ENCODE peak calls at places on chromosome 12, in ten cellular contexts. C is GM03348; X is Right ventricle myocardium superior; U is amygdala; N is NCI-H2227 treated with DMSO at 0.1 percent for 48 hours; E is AG10803; Y is activated naive CD8-positive, alpha-beta T cell treated with anti-CD3 and anti-CD28 coated beads for 36 hours; T is Caki2; A is posterior vena cava; H is OCI-M1. J is an unnamed sample.

GRCh38 chr12:116160196-116160595 is 117.3 kb downstream of the MED13L start:
- DNase-seq in C (no peak), X (no peak), U (no peak), N (no peak), E (peak), Y (no peak), T (peak), A (no peak), H (no peak), J (no peak)

GRCh38 chr12:58346032-58346632 is 404.8 kb downstream of the ATP23 start:
- DNase-seq in C (peak), X (no peak), U (no peak), N (peak), E (peak), Y (no peak), T (peak), A (no peak), H (peak), J (no peak)

GRCh38 chr12:78376257-78376656 is 488.3 kb upstream of the SYT1 start:
- DNase-seq in C (peak), X (no peak), U (no peak), N (no peak), E (peak), Y (no peak), T (no peak), A (no peak), H (no peak), J (no peak)

GRCh38 chr12:90970471-90970870 is 15.5 kb upstream of the CCER1 start:
- DNase-seq in C (no peak), X (no peak), U (no peak), N (no peak), E (no peak), Y (no peak), T (no peak), A (no peak), H (no peak), J (no peak)

GRCh38 chr12:103331643-103332042 is 164.1 kb downstream of the C12orf42 start:
- DNase-seq in C (no peak), X (no peak), U (no peak), N (no peak), E (no peak), Y (no peak), T (no peak), A (no peak), H (peak), J (no peak)

GRCh38 chr12:15717940-15718567 is 71.1 kb downstream of the EPS8 start:
- DNase-seq in C (no peak), X (no peak), U (no peak), N (no peak), E (no peak), Y (no peak), T (no peak), A (no peak), H (no peak), J (no peak)

GRCh38 chr12:45303955-45304354 is 88.1 kb downstream of the ANO6 start:
- DNase-seq in C (no peak), X (no peak), U (no peak), N (no peak), E (peak), Y (no peak), T (no peak), A (no peak), H (no peak), J (no peak)

GRCh38 chr12:127565241-127565640 is 701.7 kb upstream of the TMEM132C start:
- DNase-seq in C (no peak), X (no peak), U (no peak), N (no peak), E (no peak), Y (no peak), T (no peak), A (no peak), H (no peak), J (no peak)

GRCh38 chr12:7241404-7242005 is 52.0 kb downstream of the PEX5 start:
- DNase-seq in C (peak), X (no peak), U (no peak), N (no peak), E (peak), Y (no peak), T (no peak), A (no peak), H (peak), J (no peak)

GRCh38 chr12:55996715-55997534 is at the start of gene SUOX:
- DNase-seq in C (peak), X (peak), U (peak), N (peak), E (peak), Y (peak), T (peak), A (peak), H (peak), J (peak)

GRCh38 chr12:88247241-88247643 is 105.1 kb downstream of the TMTC3 start:
- DNase-seq in C (peak), X (no peak), U (no peak), N (no peak), E (peak), Y (no peak), T (peak), A (no peak), H (peak), J (no peak)

GRCh38 chr12:131208425-131208824 is 254.7 kb downstream of the ADGRD1 start:
- DNase-seq in C (no peak), X (no peak), U (no peak), N (no peak), E (no peak), Y (no peak), T (no peak), A (peak), H (no peak), J (no peak)

GRCh38 chr12:68279227-68280054 is 26.0 kb upstream of the IL22 start:
- DNase-seq in C (no peak), X (no peak), U (no peak), N (no peak), E (no peak), Y (no peak), T (peak), A (no peak), H (peak), J (no peak)

GRCh38 chr12:6635375-6635855 is 344 bp downstream of the LPAR5 start:
- DNase-seq in C (no peak), X (no peak), U (no peak), N (no peak), E (no peak), Y (peak), T (no peak), A (no peak), H (peak), J (no peak)

GRCh38 chr12:113149361-113150150 is at the start of gene CFAP73:
- DNase-seq in C (peak), X (peak), U (peak), N (peak), E (peak), Y (peak), T (peak), A (no peak), H (peak), J (peak)

GRCh38 chr12:102879-103168 is 36.3 kb downstream of the IQSEC3 start:
- DNase-seq in C (no peak), X (no peak), U (no peak), N (no peak), E (no peak), Y (no peak), T (no peak), A (no peak), H (no peak), J (no peak)

GRCh38 chr12:2283910-2284309 is 231.1 kb downstream of the CACNA1C start:
- DNase-seq in C (peak), X (peak), U (no peak), N (no peak), E (peak), Y (no peak), T (no peak), A (peak), H (no peak), J (no peak)

GRCh38 chr12:122142857-122143256 is 31.2 kb downstream of the IL31 start:
- DNase-seq in C (no peak), X (no peak), U (no peak), N (no peak), E (no peak), Y (no peak), T (no peak), A (no peak), H (no peak), J (no peak)

GRCh38 chr12:92297932-92298681 is 152.5 kb upstream of the BTG1 start:
- DNase-seq in C (peak), X (no peak), U (no peak), N (no peak), E (peak), Y (no peak), T (no peak), A (no peak), H (peak), J (no peak)

GRCh38 chr12:81080431-81080983 is 2.6 kb downstream of the ACSS3 start:
- DNase-seq in C (no peak), X (no peak), U (no peak), N (no peak), E (peak), Y (no peak), T (no peak), A (no peak), H (peak), J (no peak)

GRCh38 chr12:104281636-104282035 is 21.9 kb upstream of the EID3 start:
- DNase-seq in C (no peak), X (no peak), U (no peak), N (no peak), E (peak), Y (no peak), T (no peak), A (no peak), H (no peak), J (no peak)